ENCODE peak calls at places on chromosomes 3 and 15, in nine cellular contexts. R is renal cortical epithelial cell; M is ELR; W is AG04449; V is caudate nucleus; P is skeletal muscle cell; Q is mesothelial cell of epicardium; U is CD4-positive, alpha-beta T cell; S is activated B cell treated with CpG ODN at 0.5 μM for 24 hours. H is an unnamed sample.

GRCh38 chr15:70343961-70344360 is 246.2 kb upstream of the TLE3 start:
- DNase-seq in R (no peak), M (no peak), W (no peak), V (no peak), P (no peak), Q (no peak), U (no peak), S (no peak), H (no peak)

GRCh38 chr3:179288845-179289244 is 34.0 kb upstream of the ZNF639 start:
- DNase-seq in R (no peak), M (no peak), W (no peak), V (no peak), P (no peak), Q (no peak), U (no peak), S (no peak), H (no peak)

GRCh38 chr3:145899229-145899628 is 261.8 kb downstream of the PLOD2 start:
- DNase-seq in R (no peak), M (no peak), W (no peak), V (no peak), P (no peak), Q (no peak), U (no peak), S (no peak), H (peak)

GRCh38 chr3:44887101-44887500 is 12.7 kb downstream of the TGM4 start:
- DNase-seq in R (no peak), M (no peak), W (no peak), V (no peak), P (no peak), Q (no peak), U (no peak), S (no peak), H (peak)

GRCh38 chr15:83372434-83372873 is 74.7 kb upstream of the SH3GL3 start:
- DNase-seq in R (peak), M (peak), W (no peak), V (no peak), P (no peak), Q (no peak), U (no peak), S (no peak), H (peak)

GRCh38 chr15:68507447-68507846 is 71.3 kb upstream of the CORO2B start:
- DNase-seq in R (no peak), M (no peak), W (no peak), V (no peak), P (no peak), Q (no peak), U (no peak), S (no peak), H (no peak)

GRCh38 chr3:140842984-140843649 is 98.5 kb upstream of the SLC25A36 start:
- DNase-seq in R (peak), M (no peak), W (no peak), V (no peak), P (no peak), Q (no peak), U (no peak), S (no peak), H (no peak)

GRCh38 chr15:46660096-46660842 is 1025.4 kb downstream of the SQOR start:
- DNase-seq in R (no peak), M (no peak), W (no peak), V (no peak), P (no peak), Q (no peak), U (no peak), S (no peak), H (no peak)

GRCh38 chr3:127746400-127747057 is 73.8 kb downstream of the ABTB1 start:
- DNase-seq in R (peak), M (no peak), W (no peak), V (no peak), P (no peak), Q (peak), U (no peak), S (no peak), H (peak)

GRCh38 chr3:101038880-101039279 is 45.7 kb upstream of the ABI3BP start:
- DNase-seq in R (peak), M (peak), W (no peak), V (no peak), P (peak), Q (no peak), U (no peak), S (no peak), H (no peak)

GRCh38 chr15:53833134-53833624 is 73.7 kb upstream of the WDR72 start:
- DNase-seq in R (peak), M (no peak), W (no peak), V (no peak), P (no peak), Q (no peak), U (no peak), S (no peak), H (no peak)

GRCh38 chr3:171480526-171480925 is 20.3 kb upstream of the TNIK start:
- DNase-seq in R (peak), M (no peak), W (no peak), V (no peak), P (no peak), Q (no peak), U (no peak), S (no peak), H (peak)

GRCh38 chr3:94301346-94301745 is 238.5 kb downstream of the NSUN3 start:
- DNase-seq in R (peak), M (no peak), W (no peak), V (no peak), P (no peak), Q (no peak), U (no peak), S (no peak), H (peak)

GRCh38 chr15:38254065-38254883 is 1.6 kb downstream of the SPRED1 start:
- DNase-seq in R (peak), M (peak), W (no peak), V (peak), P (peak), Q (no peak), U (peak), S (no peak), H (peak)

GRCh38 chr15:96332854-96333193 is 2.3 kb downstream of the NR2F2 start:
- DNase-seq in R (no peak), M (peak), W (no peak), V (no peak), P (no peak), Q (no peak), U (no peak), S (no peak), H (no peak)

GRCh38 chr3:192433704-192434103 is 293.6 kb downstream of the FGF12 start:
- DNase-seq in R (peak), M (no peak), W (no peak), V (no peak), P (no peak), Q (no peak), U (no peak), S (no peak), H (no peak)

GRCh38 chr15:67068724-67069400 is 3.5 kb downstream of the SMAD3 start:
- DNase-seq in R (peak), M (peak), W (no peak), V (no peak), P (no peak), Q (no peak), U (no peak), S (no peak), H (no peak)

GRCh38 chr3:95401693-95402092 is 1338.8 kb downstream of the NSUN3 start:
- DNase-seq in R (no peak), M (no peak), W (no peak), V (no peak), P (no peak), Q (no peak), U (no peak), S (no peak), H (no peak)

GRCh38 chr3:66378256-66378655 is 122.6 kb downstream of the LRIG1 start:
- DNase-seq in R (no peak), M (peak), W (no peak), V (no peak), P (no peak), Q (no peak), U (peak), S (no peak), H (no peak)

GRCh38 chr3:40979962-40980361 is 219.3 kb upstream of the CTNNB1 start:
- DNase-seq in R (no peak), M (no peak), W (no peak), V (no peak), P (no peak), Q (no peak), U (no peak), S (no peak), H (no peak)

GRCh38 chr15:88714782-88715372 is 76.1 kb downstream of the ISG20 start:
- DNase-seq in R (no peak), M (no peak), W (no peak), V (no peak), P (no peak), Q (no peak), U (no peak), S (no peak), H (no peak)

GRCh38 chr3:42127226-42127625 is 36.1 kb downstream of the TRAK1 start:
- DNase-seq in R (no peak), M (no peak), W (no peak), V (no peak), P (no peak), Q (no peak), U (no peak), S (no peak), H (no peak)

GRCh38 chr3:150747909-150748568 is 14.9 kb downstream of the SIAH2 start:
- DNase-seq in R (no peak), M (no peak), W (no peak), V (no peak), P (no peak), Q (no peak), U (no peak), S (no peak), H (no peak)

GRCh38 chr3:111846717-111847116 is 12.3 kb upstream of the PHLDB2 start:
- DNase-seq in R (peak), M (peak), W (no peak), V (no peak), P (peak), Q (no peak), U (no peak), S (no peak), H (peak)

H was measured in bronchial epithelial cell.